ENCODE peak calls at places on chromosomes 5 and 9, in four cellular contexts. One of them, this sample, is unnamed.
A peak's percentile ranks its signal among the peaks of the same experiment; 100 is the strongest.

GRCh38 chr9:121861501-121862180 is 210.2 kb downstream of the DAB2IP start:
- DNase-seq in H9: peak; percentile 74
- DNase-seq in choroid plexus epithelial cell: peak; percentile 41
- DNase-seq in GM10248: peak; percentile 38
- DNase-seq in this sample: no peak

GRCh38 chr9:37746448-37747270 is 6.9 kb upstream of the TRMT10B start:
- DNase-seq in H9: no peak
- DNase-seq in choroid plexus epithelial cell: no peak
- DNase-seq in GM10248: no peak
- DNase-seq in this sample: no peak

GRCh38 chr9:109451311-109452025 is 46.6 kb downstream of the PTPN3 start:
- DNase-seq in H9: peak; percentile 61
- DNase-seq in choroid plexus epithelial cell: no peak
- DNase-seq in GM10248: no peak
- DNase-seq in this sample: no peak

GRCh38 chr5:7663808-7664207 is 187.1 kb downstream of the CFAP90 start:
- DNase-seq in H9: no peak
- DNase-seq in choroid plexus epithelial cell: no peak
- DNase-seq in GM10248: no peak
- DNase-seq in this sample: no peak

GRCh38 chr9:121299467-121300282 is 31.7 kb downstream of the GSN start:
- DNase-seq in H9: no peak
- DNase-seq in choroid plexus epithelial cell: peak; percentile 43
- DNase-seq in GM10248: peak; percentile 56
- DNase-seq in this sample: no peak

GRCh38 chr5:98997000-98997399 is 68.2 kb upstream of the CHD1 start:
- DNase-seq in H9: no peak
- DNase-seq in choroid plexus epithelial cell: peak; percentile 47
- DNase-seq in GM10248: no peak
- DNase-seq in this sample: no peak

GRCh38 chr5:78496373-78496772 is 136.0 kb downstream of the SCAMP1 start:
- DNase-seq in H9: no peak
- DNase-seq in choroid plexus epithelial cell: peak; percentile 54
- DNase-seq in GM10248: no peak
- DNase-seq in this sample: no peak

GRCh38 chr9:34363619-34364351 is 12.9 kb downstream of the MYORG start:
- DNase-seq in H9: peak; percentile 57
- DNase-seq in choroid plexus epithelial cell: peak; percentile 59
- DNase-seq in GM10248: no peak
- DNase-seq in this sample: no peak

GRCh38 chr5:79062431-79062830 is 7.0 kb downstream of the DMGDH start:
- DNase-seq in H9: no peak
- DNase-seq in choroid plexus epithelial cell: no peak
- DNase-seq in GM10248: no peak
- DNase-seq in this sample: no peak

GRCh38 chr9:18385676-18386075 is 88.3 kb upstream of the ADAMTSL1 start:
- DNase-seq in H9: no peak
- DNase-seq in choroid plexus epithelial cell: no peak
- DNase-seq in GM10248: no peak
- DNase-seq in this sample: no peak

GRCh38 chr9:107734231-107735014 is 244.9 kb upstream of the KLF4 start:
- DNase-seq in H9: no peak
- DNase-seq in choroid plexus epithelial cell: peak; percentile 96
- DNase-seq in GM10248: no peak
- DNase-seq in this sample: no peak

GRCh38 chr5:32538031-32538547 is 47.3 kb upstream of the SUB1 start:
- DNase-seq in H9: no peak
- DNase-seq in choroid plexus epithelial cell: no peak
- DNase-seq in GM10248: peak; percentile 70
- DNase-seq in this sample: no peak

GRCh38 chr5:139088024-139088423 is 110.1 kb downstream of the SIL1 start:
- DNase-seq in H9: no peak
- DNase-seq in choroid plexus epithelial cell: peak; percentile 17
- DNase-seq in GM10248: no peak
- DNase-seq in this sample: no peak

GRCh38 chr5:111584651-111585050 is 72.3 kb upstream of the STARD4 start:
- DNase-seq in H9: no peak
- DNase-seq in choroid plexus epithelial cell: peak; percentile 89
- DNase-seq in GM10248: peak; percentile 15
- DNase-seq in this sample: no peak

GRCh38 chr5:92613546-92613945 is 967.5 kb downstream of the NR2F1-AS1 start:
- DNase-seq in H9: no peak
- DNase-seq in choroid plexus epithelial cell: peak; percentile 53
- DNase-seq in GM10248: no peak
- DNase-seq in this sample: no peak

GRCh38 chr5:121299153-121299552 is 552.5 kb upstream of the FTMT start:
- DNase-seq in H9: no peak
- DNase-seq in choroid plexus epithelial cell: no peak
- DNase-seq in GM10248: no peak
- DNase-seq in this sample: no peak

GRCh38 chr5:72788851-72789505 is 27.5 kb upstream of the TNPO1 start:
- DNase-seq in H9: no peak
- DNase-seq in choroid plexus epithelial cell: peak; percentile 24
- DNase-seq in GM10248: no peak
- DNase-seq in this sample: no peak

GRCh38 chr5:73867344-73868335 is 241.6 kb downstream of the ARHGEF28 start:
- DNase-seq in H9: no peak
- DNase-seq in choroid plexus epithelial cell: peak; percentile 49
- DNase-seq in GM10248: no peak
- DNase-seq in this sample: no peak

GRCh38 chr5:6454628-6455053 is 6.0 kb downstream of the UBE2QL1 start:
- DNase-seq in H9: no peak
- DNase-seq in choroid plexus epithelial cell: no peak
- DNase-seq in GM10248: no peak
- DNase-seq in this sample: no peak

GRCh38 chr5:133841831-133842750 is 126.3 kb downstream of the C5orf15 start:
- DNase-seq in H9: no peak
- DNase-seq in choroid plexus epithelial cell: no peak
- DNase-seq in GM10248: no peak
- DNase-seq in this sample: no peak

GRCh38 chr5:124504081-124504916 is 242.1 kb downstream of the ZNF608 start:
- DNase-seq in H9: no peak
- DNase-seq in choroid plexus epithelial cell: peak; percentile 77
- DNase-seq in GM10248: peak; percentile 36
- DNase-seq in this sample: no peak

GRCh38 chr5:74017112-74017511 is 391.1 kb downstream of the ARHGEF28 start:
- DNase-seq in H9: peak; percentile 50
- DNase-seq in choroid plexus epithelial cell: no peak
- DNase-seq in GM10248: no peak
- DNase-seq in this sample: no peak

GRCh38 chr9:134212809-134213507 is 48.6 kb upstream of the RNU6ATAC start:
- DNase-seq in H9: no peak
- DNase-seq in choroid plexus epithelial cell: no peak
- DNase-seq in GM10248: no peak
- DNase-seq in this sample: no peak

GRCh38 chr9:21779397-21779796 is 23.0 kb upstream of the MTAP start:
- DNase-seq in H9: no peak
- DNase-seq in choroid plexus epithelial cell: peak; percentile 56
- DNase-seq in GM10248: no peak
- DNase-seq in this sample: no peak

GRCh38 chr9:130138791-130139190 is 33.4 kb upstream of the NCS1 start:
- DNase-seq in H9: no peak
- DNase-seq in choroid plexus epithelial cell: peak; percentile 97
- DNase-seq in GM10248: no peak
- DNase-seq in this sample: no peak

GRCh38 chr9:109889456-109889855 is 109.5 kb downstream of the PALM2AKAP2 start:
- DNase-seq in H9: no peak
- DNase-seq in choroid plexus epithelial cell: no peak
- DNase-seq in GM10248: no peak
- DNase-seq in this sample: no peak

GRCh38 chr5:8954801-8955200 is 591.1 kb downstream of the SEMA5A start:
- DNase-seq in H9: no peak
- DNase-seq in choroid plexus epithelial cell: peak; percentile 49
- DNase-seq in GM10248: no peak
- DNase-seq in this sample: no peak

GRCh38 chr5:141488591-141489478 is at the start of gene PCDHGC5:
- DNase-seq in H9: no peak
- DNase-seq in choroid plexus epithelial cell: peak; percentile 53
- DNase-seq in GM10248: peak; percentile 13
- DNase-seq in this sample: no peak

GRCh38 chr9:108963459-108964143 is 29.4 kb downstream of the ABITRAM start:
- DNase-seq in H9: no peak
- DNase-seq in choroid plexus epithelial cell: peak; percentile 52
- DNase-seq in GM10248: no peak
- DNase-seq in this sample: no peak

GRCh38 chr5:138096363-138096762 is 12.5 kb downstream of the WNT8A start:
- DNase-seq in H9: no peak
- DNase-seq in choroid plexus epithelial cell: peak; percentile 9
- DNase-seq in GM10248: no peak
- DNase-seq in this sample: no peak

GRCh38 chr5:17326600-17327037 is 109.2 kb downstream of the BASP1 start:
- DNase-seq in H9: no peak
- DNase-seq in choroid plexus epithelial cell: no peak
- DNase-seq in GM10248: no peak
- DNase-seq in this sample: no peak

GRCh38 chr9:26603637-26604036 is 289.0 kb downstream of the CAAP1 start:
- DNase-seq in H9: no peak
- DNase-seq in choroid plexus epithelial cell: no peak
- DNase-seq in GM10248: no peak
- DNase-seq in this sample: no peak

GRCh38 chr5:96721351-96721970 is 59.3 kb downstream of the CAST start:
- DNase-seq in H9: no peak
- DNase-seq in choroid plexus epithelial cell: peak; percentile 44
- DNase-seq in GM10248: no peak
- DNase-seq in this sample: no peak

GRCh38 chr9:10026585-10026984 is 586.2 kb downstream of the PTPRD start:
- DNase-seq in H9: no peak
- DNase-seq in choroid plexus epithelial cell: no peak
- DNase-seq in GM10248: no peak
- DNase-seq in this sample: no peak
- TF ChIP-seq CTCF in H9: peak; percentile 30
- TF ChIP-seq CTCF in choroid plexus epithelial cell: no peak
- TF ChIP-seq CTCF in GM10248: peak; percentile 5
- TF ChIP-seq CTCF in this sample: no peak

DNA sequence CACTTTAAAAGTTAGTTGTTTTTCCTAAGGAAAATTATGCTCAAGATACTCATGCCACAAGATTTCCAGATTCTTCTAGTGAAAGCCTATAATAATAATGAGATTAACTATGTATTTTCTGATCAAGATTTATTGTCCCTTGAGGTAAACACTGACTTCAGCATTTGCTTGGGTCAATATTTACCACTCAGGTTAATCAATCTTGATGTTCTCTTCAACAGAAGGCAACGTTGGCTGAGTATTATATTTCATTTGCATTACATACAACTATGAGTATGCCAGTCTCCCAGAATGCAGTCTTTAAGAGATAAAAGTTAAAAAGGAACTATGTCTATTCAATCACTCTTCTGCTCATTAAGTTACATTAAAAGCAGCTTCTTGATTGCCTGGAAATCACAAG is 115.6 kb downstream of the GPR21 start:
- DNase-seq in H9: no peak
- DNase-seq in choroid plexus epithelial cell: no peak
- DNase-seq in GM10248: no peak
- DNase-seq in this sample: no peak
- TF ChIP-seq CTCF in H9: no peak
- TF ChIP-seq CTCF in choroid plexus epithelial cell: no peak
- TF ChIP-seq CTCF in GM10248: no peak
- TF ChIP-seq CTCF in this sample: no peak

DNA sequence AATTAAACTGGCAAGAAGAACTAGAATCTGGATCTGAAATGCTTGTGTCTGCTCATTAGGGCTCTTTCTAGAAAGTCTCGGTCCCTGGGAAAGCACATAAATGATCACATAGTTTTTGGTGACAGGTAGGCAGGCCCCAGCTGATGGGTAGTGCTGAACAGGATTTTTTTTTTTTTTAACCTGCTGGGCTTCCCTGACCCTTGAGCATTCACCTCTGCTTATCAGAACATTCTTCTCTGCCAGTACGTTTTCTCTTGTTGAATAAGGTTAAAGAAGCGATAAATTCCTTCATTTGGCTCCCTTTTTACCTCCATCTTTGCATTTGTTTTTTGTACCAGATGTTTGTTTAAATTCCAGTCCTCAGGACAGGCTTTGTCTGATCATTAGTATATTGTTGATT is 8.8 kb downstream of the KDM4C start:
- DNase-seq in H9: no peak
- DNase-seq in choroid plexus epithelial cell: no peak
- DNase-seq in GM10248: no peak
- DNase-seq in this sample: no peak
- TF ChIP-seq CTCF in H9: no peak
- TF ChIP-seq CTCF in choroid plexus epithelial cell: no peak
- TF ChIP-seq CTCF in GM10248: no peak
- TF ChIP-seq CTCF in this sample: no peak

DNA sequence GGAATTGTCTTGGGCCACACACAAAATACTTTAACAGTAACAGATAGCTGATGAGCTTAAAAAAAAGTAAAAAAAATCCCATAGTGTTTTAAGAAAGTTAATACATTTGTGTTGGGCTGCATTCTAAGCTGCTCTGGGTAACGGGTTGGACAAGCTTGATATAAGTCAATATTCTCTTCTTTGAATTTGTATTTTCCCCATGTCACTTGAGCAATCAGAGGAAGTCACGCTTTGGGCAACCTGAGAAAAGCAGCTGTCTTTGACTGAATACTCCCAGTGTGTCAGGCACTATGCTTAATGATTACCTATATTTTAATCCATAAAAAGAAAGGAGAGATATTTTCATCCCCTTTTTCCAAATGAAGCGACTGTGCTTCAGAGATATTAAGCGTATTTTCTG is 84.9 kb downstream of the ATP10B start:
- DNase-seq in H9: no peak
- DNase-seq in choroid plexus epithelial cell: no peak
- DNase-seq in GM10248: no peak
- DNase-seq in this sample: no peak
- TF ChIP-seq CTCF in H9: no peak
- TF ChIP-seq CTCF in choroid plexus epithelial cell: no peak
- TF ChIP-seq CTCF in GM10248: no peak
- TF ChIP-seq CTCF in this sample: no peak